ENCODE peak calls at places on chromosomes 3 and 15, in ten cellular contexts. One of them, this sample, is unnamed.

GRCh38 chr15:32706704-32707103 is 11.1 kb upstream of the GREM1 start:
- DNase-seq in heart left ventricle: no peak
- DNase-seq in ovary: no peak
- DNase-seq in breast epithelium: no peak
- DNase-seq in right lobe of liver: no peak
- DNase-seq in H1: no peak
- DNase-seq in IMR-90: no peak
- DNase-seq in K562: no peak
- DNase-seq in stomach: no peak
- DNase-seq in transverse colon: no peak
- DNase-seq in this sample: no peak

GRCh38 chr15:77984446-77984861 is 93.1 kb downstream of the TBC1D2B start:
- DNase-seq in heart left ventricle: no peak
- DNase-seq in ovary: peak; percentile 7
- DNase-seq in breast epithelium: no peak
- DNase-seq in right lobe of liver: no peak
- DNase-seq in H1: no peak
- DNase-seq in IMR-90: no peak
- DNase-seq in K562: no peak
- DNase-seq in stomach: no peak
- DNase-seq in transverse colon: no peak
- DNase-seq in this sample: no peak

GRCh38 chr15:45705510-45706473 is 71.0 kb downstream of the SQOR start:
- DNase-seq in heart left ventricle: peak; percentile 49
- DNase-seq in ovary: peak; percentile 58
- DNase-seq in breast epithelium: peak; percentile 67
- DNase-seq in right lobe of liver: peak; percentile 70
- DNase-seq in H1: peak; percentile 68
- DNase-seq in IMR-90: peak; percentile 86
- DNase-seq in K562: peak; percentile 84
- DNase-seq in stomach: peak; percentile 80
- DNase-seq in transverse colon: peak; percentile 83
- DNase-seq in this sample: no peak

GRCh38 chr3:13882876-13883275 is 3.0 kb upstream of the WNT7A start:
- DNase-seq in heart left ventricle: no peak
- DNase-seq in ovary: no peak
- DNase-seq in breast epithelium: no peak
- DNase-seq in right lobe of liver: no peak
- DNase-seq in H1: no peak
- DNase-seq in IMR-90: no peak
- DNase-seq in K562: no peak
- DNase-seq in stomach: no peak
- DNase-seq in transverse colon: no peak
- DNase-seq in this sample: no peak

GRCh38 chr3:177607596-177607995 is 410.3 kb upstream of the TBL1XR1 start:
- DNase-seq in heart left ventricle: no peak
- DNase-seq in ovary: no peak
- DNase-seq in breast epithelium: no peak
- DNase-seq in right lobe of liver: no peak
- DNase-seq in H1: no peak
- DNase-seq in IMR-90: peak; percentile 37
- DNase-seq in K562: no peak
- DNase-seq in stomach: no peak
- DNase-seq in transverse colon: no peak
- DNase-seq in this sample: no peak

GRCh38 chr3:100024520-100025303 is 89.6 kb downstream of the FILIP1L start:
- DNase-seq in heart left ventricle: no peak
- DNase-seq in ovary: peak; percentile 33
- DNase-seq in breast epithelium: no peak
- DNase-seq in right lobe of liver: no peak
- DNase-seq in H1: no peak
- DNase-seq in IMR-90: no peak
- DNase-seq in K562: no peak
- DNase-seq in stomach: no peak
- DNase-seq in transverse colon: no peak
- DNase-seq in this sample: no peak

GRCh38 chr3:109023656-109024254 is 70.1 kb upstream of the GUCA1C start:
- DNase-seq in heart left ventricle: peak; percentile 24
- DNase-seq in ovary: no peak
- DNase-seq in breast epithelium: no peak
- DNase-seq in right lobe of liver: peak; percentile 31
- DNase-seq in H1: no peak
- DNase-seq in IMR-90: peak; percentile 47
- DNase-seq in K562: peak; percentile 23
- DNase-seq in stomach: peak; percentile 32
- DNase-seq in transverse colon: peak; percentile 22
- DNase-seq in this sample: no peak

GRCh38 chr3:72265250-72265649 is 480.3 kb upstream of the PROK2 start:
- DNase-seq in heart left ventricle: no peak
- DNase-seq in ovary: no peak
- DNase-seq in breast epithelium: no peak
- DNase-seq in right lobe of liver: no peak
- DNase-seq in H1: no peak
- DNase-seq in IMR-90: no peak
- DNase-seq in K562: peak; percentile 55
- DNase-seq in stomach: no peak
- DNase-seq in transverse colon: no peak
- DNase-seq in this sample: no peak

DNA sequence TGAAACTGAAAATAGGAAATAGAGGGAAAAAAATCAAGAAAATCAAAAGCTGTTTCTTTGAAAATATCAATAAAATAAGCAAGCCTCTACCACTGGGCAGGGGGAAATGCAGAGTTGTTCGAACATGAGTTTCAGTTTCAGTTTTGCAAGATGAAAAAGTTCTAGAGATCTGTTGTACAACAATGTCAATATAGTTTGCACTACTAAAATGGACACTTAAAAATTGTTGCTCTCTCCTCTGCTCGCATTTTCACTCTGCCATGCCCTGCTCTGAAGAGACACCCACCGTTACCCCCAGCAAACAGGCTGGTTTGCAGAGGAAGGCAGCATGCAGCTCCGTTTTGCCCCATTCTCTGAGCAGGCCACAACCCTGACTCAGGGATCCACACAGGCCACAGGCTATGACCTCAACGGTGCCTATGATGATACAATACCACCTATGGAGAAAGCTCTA is 64.5 kb downstream of the ZNF148 start:
- DNase-seq in heart left ventricle: no peak
- DNase-seq in ovary: no peak
- DNase-seq in breast epithelium: no peak
- DNase-seq in right lobe of liver: peak; percentile 35
- DNase-seq in H1: no peak
- DNase-seq in IMR-90: no peak
- DNase-seq in K562: peak; percentile 59
- DNase-seq in stomach: no peak
- DNase-seq in transverse colon: peak; percentile 13
- DNase-seq in this sample: no peak
- H3K4me3 ChIP-seq in heart left ventricle: no peak overlapping the region
- H3K4me3 ChIP-seq in ovary: no peak overlapping the region
- H3K4me3 ChIP-seq in breast epithelium: peak overlapping the region; percentile 20
- H3K4me3 ChIP-seq in right lobe of liver: peak overlapping the region; percentile 20
- H3K4me3 ChIP-seq in H1: no peak overlapping the region
- H3K4me3 ChIP-seq in IMR-90: no peak overlapping the region
- H3K4me3 ChIP-seq in K562: peak overlapping the region; percentile 27
- H3K4me3 ChIP-seq in stomach: peak overlapping the region; percentile 7
- H3K4me3 ChIP-seq in transverse colon: no peak overlapping the region
- H3K4me3 ChIP-seq in this sample: no peak overlapping the region

GRCh38 chr3:56800373-56801150 is 1.2 kb downstream of the ARHGEF3 start:
- DNase-seq in heart left ventricle: no peak
- DNase-seq in ovary: no peak
- DNase-seq in breast epithelium: no peak
- DNase-seq in right lobe of liver: no peak
- DNase-seq in H1: no peak
- DNase-seq in IMR-90: no peak
- DNase-seq in K562: no peak
- DNase-seq in stomach: peak; percentile 40
- DNase-seq in transverse colon: peak; percentile 45
- DNase-seq in this sample: no peak
- H3K27ac ChIP-seq in heart left ventricle: peak overlapping the region; percentile 38
- H3K27ac ChIP-seq in ovary: peak overlapping the region; percentile 68
- H3K27ac ChIP-seq in breast epithelium: peak overlapping the region; percentile 74
- H3K27ac ChIP-seq in right lobe of liver: no peak overlapping the region
- H3K27ac ChIP-seq in H1: no peak overlapping the region
- H3K27ac ChIP-seq in IMR-90: no peak overlapping the region
- H3K27ac ChIP-seq in K562: no peak overlapping the region
- H3K27ac ChIP-seq in stomach: peak overlapping the region; percentile 78
- H3K27ac ChIP-seq in transverse colon: peak overlapping the region; percentile 71
- H3K27ac ChIP-seq in this sample: peak overlapping the region; percentile 70

GRCh38 chr15:90234519-90234988 is 545 bp downstream of the GDPGP1 start:
- DNase-seq in heart left ventricle: no peak
- DNase-seq in ovary: no peak
- DNase-seq in breast epithelium: no peak
- DNase-seq in right lobe of liver: no peak
- DNase-seq in H1: no peak
- DNase-seq in IMR-90: peak; percentile 12
- DNase-seq in K562: no peak
- DNase-seq in stomach: no peak
- DNase-seq in transverse colon: no peak
- DNase-seq in this sample: no peak

GRCh38 chr15:90231028-90232017 is 2.4 kb downstream of the CIB1 start:
- DNase-seq in heart left ventricle: no peak
- DNase-seq in ovary: no peak
- DNase-seq in breast epithelium: no peak
- DNase-seq in right lobe of liver: peak; percentile 46
- DNase-seq in H1: no peak
- DNase-seq in IMR-90: no peak
- DNase-seq in K562: no peak
- DNase-seq in stomach: peak; percentile 70
- DNase-seq in transverse colon: peak; percentile 54
- DNase-seq in this sample: no peak

GRCh38 chr15:90232196-90232595 is 1.5 kb downstream of the CIB1 start:
- DNase-seq in heart left ventricle: no peak
- DNase-seq in ovary: no peak
- DNase-seq in breast epithelium: no peak
- DNase-seq in right lobe of liver: no peak
- DNase-seq in H1: no peak
- DNase-seq in IMR-90: no peak
- DNase-seq in K562: no peak
- DNase-seq in stomach: no peak
- DNase-seq in transverse colon: no peak
- DNase-seq in this sample: no peak

GRCh38 chr15:90232941-90233700 is 620 bp downstream of the CIB1 start:
- DNase-seq in heart left ventricle: peak; percentile 69
- DNase-seq in ovary: peak; percentile 52
- DNase-seq in breast epithelium: peak; percentile 53
- DNase-seq in right lobe of liver: peak; percentile 85
- DNase-seq in H1: no peak
- DNase-seq in IMR-90: peak; percentile 26
- DNase-seq in K562: peak; percentile 81
- DNase-seq in stomach: peak; percentile 74
- DNase-seq in transverse colon: peak; percentile 87
- DNase-seq in this sample: no peak

GRCh38 chr15:90233701-90234518 is at the start of the genes CIB1 and GDPGP1:
- DNase-seq in heart left ventricle: peak; percentile 98
- DNase-seq in ovary: peak; percentile 97
- DNase-seq in breast epithelium: peak; percentile 94
- DNase-seq in right lobe of liver: peak; percentile 99
- DNase-seq in H1: peak; percentile 76
- DNase-seq in IMR-90: peak; percentile 95
- DNase-seq in K562: peak; percentile 97
- DNase-seq in stomach: peak; percentile 98
- DNase-seq in transverse colon: peak; percentile 99
- DNase-seq in this sample: no peak
- TF ChIP-seq POLR2A in heart left ventricle: peak; percentile 21
- TF ChIP-seq POLR2A in ovary: peak; percentile 59
- TF ChIP-seq POLR2A in breast epithelium: peak; percentile 58
- TF ChIP-seq POLR2A in right lobe of liver: peak; percentile 84
- TF ChIP-seq POLR2A in H1: no peak
- TF ChIP-seq POLR2A in IMR-90: peak; percentile 85
- TF ChIP-seq POLR2A in K562: peak; percentile 78
- TF ChIP-seq POLR2A in stomach: peak; percentile 33
- TF ChIP-seq POLR2A in transverse colon: peak; percentile 93
- TF ChIP-seq POLR2A in this sample: no peak

DNA sequence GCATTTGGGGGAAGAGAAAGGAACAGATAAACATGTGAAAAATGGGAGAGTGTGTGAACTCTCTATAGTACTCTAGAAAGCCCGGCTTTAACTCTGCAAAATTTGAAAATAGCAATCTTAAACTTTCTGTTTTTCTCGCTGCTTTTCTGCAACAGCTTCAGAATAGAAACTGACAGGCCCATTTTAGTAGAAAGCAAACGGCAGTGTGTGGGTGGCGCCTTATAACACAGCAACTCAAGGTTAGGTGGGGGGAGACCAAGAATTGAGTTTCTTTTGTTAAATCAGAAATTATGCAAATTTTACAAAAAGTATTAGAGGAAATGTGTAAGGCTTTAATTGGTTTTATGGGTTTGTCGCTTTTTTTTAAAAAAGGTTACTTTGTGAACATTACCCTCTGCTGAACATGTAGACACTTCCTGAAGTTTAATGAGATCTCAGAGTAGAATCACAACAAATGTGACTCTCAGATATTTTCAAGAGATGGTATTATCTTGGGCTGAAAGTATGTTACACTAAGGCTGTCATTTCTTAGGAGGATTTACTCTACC is 107.0 kb downstream of the PTPRG start:
- DNase-seq in heart left ventricle: no peak
- DNase-seq in ovary: no peak
- DNase-seq in breast epithelium: no peak
- DNase-seq in right lobe of liver: no peak
- DNase-seq in H1: no peak
- DNase-seq in IMR-90: no peak
- DNase-seq in K562: no peak
- DNase-seq in stomach: no peak
- DNase-seq in transverse colon: no peak
- DNase-seq in this sample: no peak
- H3K4me3 ChIP-seq in heart left ventricle: no peak overlapping the region
- H3K4me3 ChIP-seq in ovary: no peak overlapping the region
- H3K4me3 ChIP-seq in breast epithelium: no peak overlapping the region
- H3K4me3 ChIP-seq in right lobe of liver: no peak overlapping the region
- H3K4me3 ChIP-seq in H1: no peak overlapping the region
- H3K4me3 ChIP-seq in IMR-90: no peak overlapping the region
- H3K4me3 ChIP-seq in K562: no peak overlapping the region
- H3K4me3 ChIP-seq in stomach: no peak overlapping the region
- H3K4me3 ChIP-seq in transverse colon: no peak overlapping the region
- H3K4me3 ChIP-seq in this sample: no peak overlapping the region

GRCh38 chr3:39404943-39405686 is 1.4 kb upstream of the RPSA start:
- DNase-seq in heart left ventricle: no peak
- DNase-seq in ovary: no peak
- DNase-seq in breast epithelium: no peak
- DNase-seq in right lobe of liver: no peak
- DNase-seq in H1: peak; percentile 93
- DNase-seq in IMR-90: no peak
- DNase-seq in K562: no peak
- DNase-seq in stomach: no peak
- DNase-seq in transverse colon: no peak
- DNase-seq in this sample: no peak
- H3K27ac ChIP-seq in heart left ventricle: no peak overlapping the region
- H3K27ac ChIP-seq in ovary: no peak overlapping the region
- H3K27ac ChIP-seq in breast epithelium: no peak overlapping the region
- H3K27ac ChIP-seq in right lobe of liver: no peak overlapping the region
- H3K27ac ChIP-seq in H1: peak overlapping the region; percentile 88
- H3K27ac ChIP-seq in IMR-90: no peak overlapping the region
- H3K27ac ChIP-seq in K562: peak overlapping the region; percentile 91
- H3K27ac ChIP-seq in stomach: no peak overlapping the region
- H3K27ac ChIP-seq in transverse colon: no peak overlapping the region
- H3K27ac ChIP-seq in this sample: no peak overlapping the region